ENCODE peak calls at places on chromosomes 11 and 22, in four cellular contexts. F, N, Q and V are unnamed samples.

GRCh38 chr11:23536907-23537306 is 676.6 kb upstream of the CCDC179 start:
- DNase-seq in F (no peak), N (no peak), Q (no peak), V (no peak)

GRCh38 chr22:29580200-29580810 is 608 bp downstream of the NIPSNAP1 start:
- DNase-seq in F (no peak), N (no peak), Q (peak; percentile 89), V (no peak)

GRCh38 chr11:109644158-109644557 is 222.2 kb downstream of the C11orf87 start:
- DNase-seq in F (no peak), N (peak; percentile 4), Q (no peak), V (peak; percentile 11)

GRCh38 chr11:126519653-126520573 is 164.4 kb downstream of the ST3GAL4 start:
- DNase-seq in F (no peak), N (no peak), Q (no peak), V (no peak)

GRCh38 chr22:26548303-26548702 is 36.0 kb upstream of the TFIP11 start:
- DNase-seq in F (no peak), N (no peak), Q (no peak), V (no peak)

GRCh38 chr22:46104170-46104880 is 46.0 kb upstream of the PPARA start:
- DNase-seq in F (peak; percentile 49), N (peak; percentile 61), Q (peak; percentile 71), V (no peak)

GRCh38 chr22:24697671-24698082 is 76.8 kb downstream of the PIWIL3 start:
- DNase-seq in F (no peak), N (no peak), Q (no peak), V (no peak)

GRCh38 chr11:82527185-82527584 is 206.5 kb downstream of the FAM181B start:
- DNase-seq in F (no peak), N (no peak), Q (no peak), V (no peak)

GRCh38 chr11:3155691-3156258 is 9.3 kb downstream of the OSBPL5 start:
- DNase-seq in F (no peak), N (peak; percentile 29), Q (peak; percentile 33), V (no peak)

GRCh38 chr22:40009953-40010751 is 15.4 kb downstream of the FAM83F start:
- DNase-seq in F (no peak), N (no peak), Q (no peak), V (peak; percentile 80)

GRCh38 chr11:36405585-36406367 is 104.3 kb downstream of the TRAF6 start:
- DNase-seq in F (no peak), N (no peak), Q (no peak), V (no peak)

GRCh38 chr22:32536352-32536751 is 61.7 kb downstream of the FBXO7 start:
- DNase-seq in F (no peak), N (no peak), Q (no peak), V (no peak)

GRCh38 chr22:32535531-32536190 is 61.0 kb downstream of the FBXO7 start:
- DNase-seq in F (no peak), N (no peak), Q (no peak), V (no peak)

GRCh38 chr22:32539631-32540449 is 65.2 kb downstream of the FBXO7 start:
- DNase-seq in F (peak; percentile 55), N (peak; percentile 67), Q (peak; percentile 83), V (no peak)

GRCh38 chr22:32541481-32541880 is 66.9 kb downstream of the FBXO7 start:
- DNase-seq in F (no peak), N (no peak), Q (no peak), V (no peak)

DNA sequence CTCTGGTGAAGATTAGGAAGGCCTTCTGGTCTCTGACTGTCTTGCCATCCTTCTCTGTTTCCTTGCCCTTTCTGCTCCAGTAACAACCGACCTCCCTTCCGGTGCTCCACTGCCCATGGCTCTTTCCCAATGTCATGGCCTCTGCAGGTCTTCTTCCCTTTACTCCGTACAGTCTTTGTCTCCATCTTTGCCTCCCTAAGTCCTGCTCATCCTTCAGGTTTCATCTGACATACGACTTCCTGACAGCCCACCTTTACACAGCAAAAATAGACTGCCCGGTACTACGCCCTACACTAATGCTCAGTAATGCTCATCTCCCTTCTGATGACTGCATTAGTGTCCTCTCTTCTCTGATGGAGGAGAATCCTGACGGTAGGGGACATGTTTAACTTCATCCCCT is 63.9 kb downstream of the FBXO7 start:
- DNase-seq in F (no peak), N (no peak), Q (no peak), V (no peak)
- H3K27ac ChIP-seq in F (no peak overlapping the region), N (no peak overlapping the region), Q (no peak overlapping the region), V (no peak overlapping the region)

GRCh38 chr11:20032577-20033265 is 127.6 kb downstream of the DBX1 start:
- DNase-seq in F (no peak), N (no peak), Q (no peak), V (no peak)

GRCh38 chr11:20032127-20032526 is 128.1 kb downstream of the DBX1 start:
- DNase-seq in F (no peak), N (no peak), Q (no peak), V (no peak)

GRCh38 chr11:20034941-20035340 is 125.3 kb downstream of the DBX1 start:
- DNase-seq in F (no peak), N (no peak), Q (no peak), V (peak; percentile 67)

GRCh38 chr11:20035375-20035700 is 124.9 kb downstream of the DBX1 start:
- DNase-seq in F (no peak), N (no peak), Q (no peak), V (no peak)

GRCh38 chr11:20033806-20034205 is 126.5 kb downstream of the DBX1 start:
- DNase-seq in F (no peak), N (no peak), Q (no peak), V (no peak)
- TF ChIP-seq CTCF in F (no peak), N (no peak), Q (no peak), V (no peak)

DNA sequence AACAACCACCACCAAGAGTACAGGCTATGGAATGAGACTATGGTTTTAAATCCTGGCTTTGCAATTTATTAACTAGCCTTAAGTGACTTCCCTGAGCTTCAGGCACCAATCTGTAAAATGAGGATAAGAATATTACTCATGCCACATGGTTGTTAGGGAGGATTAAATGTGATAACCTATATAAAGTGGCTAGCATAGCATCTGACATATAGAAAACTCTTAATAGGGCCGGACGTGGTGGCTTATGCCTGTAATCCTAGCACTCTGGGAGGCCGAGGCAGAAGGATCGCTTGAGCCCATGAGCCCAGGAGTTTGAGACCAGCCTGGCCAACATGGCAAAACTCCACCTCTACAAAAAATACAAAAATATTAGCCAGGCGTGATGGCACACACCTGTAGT is 16.3 kb downstream of the LIMK2 start:
- DNase-seq in F (no peak), N (no peak), Q (no peak), V (peak; percentile 73)
- H3K4me3 ChIP-seq in F (no peak overlapping the region), N (no peak overlapping the region), Q (no peak overlapping the region), V (no peak overlapping the region)

DNA sequence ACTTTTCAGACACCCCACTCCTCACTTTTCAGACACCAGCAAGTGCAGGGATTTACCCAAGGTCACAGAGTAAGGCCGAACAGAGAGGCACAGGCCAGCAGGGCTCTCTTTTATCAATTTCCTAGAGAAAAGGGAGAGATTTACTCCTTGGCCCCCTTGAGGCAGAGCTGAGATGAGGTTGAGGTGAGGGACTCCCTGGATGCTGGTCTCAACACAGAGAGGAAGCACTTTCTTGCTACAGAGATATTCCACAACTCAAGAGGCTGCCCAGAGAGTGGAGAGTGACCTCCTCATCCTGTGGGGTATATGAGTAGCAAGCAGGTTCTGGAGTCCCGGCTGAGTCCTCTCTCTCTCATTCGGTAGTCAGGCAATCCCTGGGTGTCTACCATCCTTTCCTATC is 2.0 kb upstream of the ARHGEF17 start:
- DNase-seq in F (no peak), N (no peak), Q (no peak), V (no peak)
- H3K27ac ChIP-seq in F (no peak overlapping the region), N (no peak overlapping the region), Q (no peak overlapping the region), V (peak overlapping the region; percentile 80)

GRCh38 chr11:1647901-1648721 is 18.5 kb downstream of the KRTAP5-5 start:
- DNase-seq in F (no peak), N (no peak), Q (no peak), V (no peak)
- TF ChIP-seq CTCF in F (no peak), N (no peak), Q (no peak), V (no peak)

GRCh38 chr11:125167292-125167953 is 2.9 kb downstream of the PKNOX2 start:
- DNase-seq in F (no peak), N (peak; percentile 47), Q (no peak), V (peak; percentile 40)

GRCh38 chr11:125166347-125166841 is 1.8 kb downstream of the PKNOX2 start:
- DNase-seq in F (no peak), N (peak; percentile 49), Q (no peak), V (no peak)

GRCh38 chr11:125167954-125168821 is 3.6 kb downstream of the PKNOX2 start:
- DNase-seq in F (peak; percentile 93), N (peak; percentile 93), Q (no peak), V (no peak)

GRCh38 chr11:125165664-125166346 is 1.3 kb downstream of the PKNOX2 start:
- DNase-seq in F (no peak), N (peak; percentile 46), Q (no peak), V (no peak)

DNA sequence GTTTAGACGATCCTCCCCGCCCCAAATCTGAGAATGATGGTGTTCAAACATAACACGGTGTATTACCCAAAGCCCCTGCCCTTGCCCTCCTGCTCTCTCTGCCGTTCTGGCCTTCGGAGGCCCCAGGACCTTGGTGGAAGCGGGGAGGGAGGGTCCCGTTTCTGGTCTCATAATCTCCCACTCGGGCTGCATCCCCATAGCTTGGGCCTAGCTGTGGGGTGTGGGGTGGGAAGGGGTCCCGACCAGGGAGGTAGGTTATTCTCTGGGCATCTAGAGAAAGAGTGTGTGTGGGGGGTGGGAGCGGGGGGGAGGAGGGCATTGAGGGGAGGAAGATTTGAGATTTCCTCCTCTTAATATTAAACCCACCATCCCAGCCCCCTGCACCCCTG is 2.3 kb downstream of the PKNOX2 start:
- DNase-seq in F (no peak), N (no peak), Q (no peak), V (no peak)
- H3K4me3 ChIP-seq in F (peak overlapping the region; percentile 82), N (peak overlapping the region; percentile 60), Q (no peak overlapping the region), V (peak overlapping the region; percentile 76)

GRCh38 chr22:38298312-38299000 is 18.8 kb downstream of the CSNK1E start:
- DNase-seq in F (peak; percentile 100), N (peak; percentile 100), Q (no peak), V (peak; percentile 45)
- H3K27ac ChIP-seq in F (peak overlapping the region; percentile 97), N (peak overlapping the region; percentile 10), Q (no peak overlapping the region), V (no peak overlapping the region)

DNA sequence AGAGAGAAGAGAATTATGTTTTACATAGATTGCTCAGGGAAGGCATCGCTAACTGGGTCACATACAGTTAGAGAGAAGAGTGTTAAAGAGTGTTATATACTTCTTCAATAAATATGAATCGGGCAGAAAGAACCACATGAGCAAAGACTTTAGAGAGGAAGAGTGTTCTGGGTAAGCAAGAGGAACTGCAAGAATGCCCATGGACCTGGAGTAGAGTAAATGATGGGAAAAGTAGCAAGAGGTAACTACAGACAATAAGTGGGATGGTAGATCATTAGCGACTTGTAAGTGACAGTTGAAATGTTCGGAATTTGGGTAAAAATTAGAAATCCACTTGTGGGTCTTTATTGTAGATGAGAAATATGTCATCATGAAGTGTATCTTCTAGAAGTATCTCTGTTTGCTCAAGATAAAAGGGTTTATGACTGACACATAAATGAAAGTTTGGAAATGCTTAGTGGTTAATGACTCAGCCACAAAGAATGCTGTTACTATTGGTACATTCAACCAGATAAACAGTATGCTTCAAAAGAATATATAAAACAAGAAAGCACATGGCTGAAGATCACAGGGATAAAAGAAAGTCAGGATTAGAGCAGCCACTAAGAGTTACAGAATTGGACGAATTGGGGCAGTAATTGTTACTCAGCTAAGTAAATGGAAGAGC is 229.3 kb downstream of the CASP12 start:
- DNase-seq in F (peak; percentile 92), N (peak; percentile 93), Q (no peak), V (no peak)
- TF ChIP-seq CTCF in F (no peak), N (no peak), Q (no peak), V (no peak)